ENCODE peak calls at places on chromosome 9, in eight cellular contexts. A is RWPE1, O is colonic mucosa, Q is cardiac fibroblast, V is RCC 7860, Z is T-helper 17 cell, D is HFFc6, L is NCI-H2081. X is an unnamed sample.

GRCh38 chr9:115596743-115597080 is 478.8 kb upstream of the TNC start:
- DNase-seq in L (no peak), Z (no peak), Q (no peak), D (no peak), V (no peak), O (no peak), A (no peak), X (no peak)

GRCh38 chr9:73152953-73153352 is 1.3 kb downstream of the ANXA1 start:
- DNase-seq in O (no peak), Z (no peak), V (no peak), Q (no peak), L (no peak), A (no peak), D (no peak), X (no peak)

GRCh38 chr9:138112090-138112748 is 234.6 kb downstream of the CACNA1B start:
- DNase-seq in O (no peak), Z (no peak), D (no peak), V (no peak), Q (no peak), A (no peak), L (no peak), X (no peak)

GRCh38 chr9:127154390-127155191 is 32.2 kb upstream of the ANGPTL2 start:
- DNase-seq in Q (peak), A (no peak), Z (no peak), D (peak), L (no peak), O (peak), V (no peak), X (no peak)

GRCh38 chr9:110842169-110842568 is 173.6 kb downstream of the MUSK start:
- DNase-seq in V (no peak), A (no peak), Z (no peak), Q (peak), D (no peak), L (no peak), O (no peak), X (no peak)

GRCh38 chr9:129346046-129346445 is 168.0 kb upstream of the IER5L start:
- DNase-seq in V (no peak), Z (no peak), A (no peak), L (no peak), D (no peak), O (no peak), Q (no peak), X (no peak)

GRCh38 chr9:76866689-76867088 is 39.2 kb downstream of the PRUNE2 start:
- DNase-seq in Q (peak), V (peak), D (peak), Z (no peak), L (no peak), O (no peak), A (peak), X (peak)

GRCh38 chr9:104682642-104683041 is 11.7 kb upstream of the OR13D1 start:
- DNase-seq in Q (peak), Z (no peak), A (peak), O (no peak), L (peak), V (peak), D (peak), X (peak)

GRCh38 chr9:35816708-35817107 is 1.9 kb upstream of the HINT2 start:
- DNase-seq in L (peak), V (no peak), A (no peak), O (no peak), D (no peak), Z (no peak), Q (no peak), X (peak)

GRCh38 chr9:133419005-133419404 is 1.2 kb upstream of the REXO4 start:
- DNase-seq in V (no peak), Q (no peak), Z (no peak), L (no peak), D (no peak), O (peak), A (no peak), X (no peak)